ENCODE peak calls at places on chromosomes 3 and 15, in seven cellular contexts. B is lung; K is fibroblast of lung; D is CD8-positive, alpha-beta memory T cell; O is transverse colon; H is AG04450; C is Peyer's patch. R is an unnamed sample. For H3K27me3, the result is how much of the 10 kb centered on the place peaks cover.

GRCh38 chr15:39625856-39626255 is 45.0 kb downstream of the THBS1 start:
- DNase-seq in B (no peak), K (peak), D (no peak), O (no peak), H (no peak), C (no peak), R (no peak)

GRCh38 chr15:47786371-47786770 is 69.1 kb downstream of the SEMA6D start:
- DNase-seq in B (no peak), K (peak), D (no peak), O (no peak), H (no peak), C (no peak), R (no peak)

GRCh38 chr15:73770049-73770448 is 16.9 kb upstream of the INSYN1 start:
- DNase-seq in B (no peak), K (no peak), D (no peak), O (no peak), H (no peak), C (no peak), R (no peak)

GRCh38 chr3:172367205-172368105 is 80.8 kb downstream of the GHSR start:
- DNase-seq in B (no peak), K (peak), D (no peak), O (no peak), H (no peak), C (no peak), R (no peak)

GRCh38 chr15:63188937-63189871 is at the start of gene RAB8B:
- DNase-seq in B (peak), K (peak), D (peak), O (peak), H (peak), C (peak), R (peak)

GRCh38 chr15:60798821-60799220 is 319.9 kb upstream of the ICE2 start:
- DNase-seq in B (no peak), K (peak), D (no peak), O (no peak), H (peak), C (no peak), R (no peak)

GRCh38 chr3:23836536-23837230 is 30.9 kb downstream of the UBE2E1 start:
- DNase-seq in B (no peak), K (no peak), D (no peak), O (no peak), H (no peak), C (no peak), R (no peak)

GRCh38 chr15:33985287-33985686 is 17.0 kb downstream of the CHRM5 start:
- DNase-seq in B (no peak), K (peak), D (no peak), O (no peak), H (peak), C (no peak), R (no peak)

GRCh38 chr15:80835338-80835737 is 56.2 kb downstream of the CEMIP start:
- DNase-seq in B (no peak), K (no peak), D (no peak), O (no peak), H (no peak), C (no peak), R (no peak)

GRCh38 chr3:143121240-143122088 is 1.9 kb downstream of the CHST2 start:
- DNase-seq in B (peak), K (peak), D (peak), O (peak), H (peak), C (peak), R (peak)

GRCh38 chr3:188905580-188905979 is 266.2 kb upstream of the TPRG1 start:
- DNase-seq in B (no peak), K (no peak), D (no peak), O (no peak), H (no peak), C (no peak), R (no peak)

GRCh38 chr15:68196445-68197169 is 8.5 kb downstream of the CALML4 start:
- DNase-seq in B (no peak), K (no peak), D (no peak), O (no peak), H (no peak), C (no peak), R (no peak)

GRCh38 chr3:48069339-48069738 is 53.1 kb upstream of the MAP4 start:
- DNase-seq in B (no peak), K (peak), D (no peak), O (no peak), H (no peak), C (no peak), R (no peak)

GRCh38 chr3:184399410-184399809 is 19.6 kb downstream of the CHRD start:
- DNase-seq in B (no peak), K (peak), D (no peak), O (no peak), H (peak), C (no peak), R (no peak)

GRCh38 chr3:49028298-49028672 is 913 bp downstream of the IMPDH2 start:
- DNase-seq in B (no peak), K (no peak), D (no peak), O (no peak), H (no peak), C (no peak), R (no peak)

GRCh38 chr15:93997071-93997658 is 234.2 kb upstream of the MCTP2 start:
- DNase-seq in B (no peak), K (peak), D (no peak), O (no peak), H (peak), C (no peak), R (no peak)

GRCh38 chr3:112860898-112861297 is 14.2 kb upstream of the CD200R1L start:
- DNase-seq in B (no peak), K (no peak), D (no peak), O (no peak), H (no peak), C (no peak), R (no peak)

GRCh38 chr3:98890181-98890882 is 11.2 kb downstream of the DCBLD2 start:
- DNase-seq in B (no peak), K (peak), D (no peak), O (no peak), H (no peak), C (no peak), R (no peak)

GRCh38 chr15:40242671-40243070 is 3.8 kb downstream of the PAK6 start:
- DNase-seq in B (no peak), K (no peak), D (no peak), O (no peak), H (no peak), C (no peak), R (no peak)

GRCh38 chr3:113794526-113794925 is 44.1 kb upstream of the GRAMD1C start:
- DNase-seq in B (no peak), K (no peak), D (no peak), O (no peak), H (no peak), C (no peak), R (no peak)

GRCh38 chr3:55562672-55563071 is 75.6 kb upstream of the WNT5A start:
- DNase-seq in B (no peak), K (no peak), D (no peak), O (no peak), H (no peak), C (no peak), R (no peak)

GRCh38 chr15:85533949-85534543 is 153.6 kb downstream of the AKAP13 start:
- DNase-seq in B (no peak), K (no peak), D (no peak), O (peak), H (no peak), C (peak), R (no peak)

GRCh38 chr15:98717942-98718341 is 69.6 kb downstream of the IGF1R start:
- DNase-seq in B (no peak), K (no peak), D (no peak), O (no peak), H (no peak), C (no peak), R (no peak)

GRCh38 chr3:43345877-43346276 is 59.5 kb downstream of the SNRK start:
- DNase-seq in B (no peak), K (no peak), D (no peak), O (no peak), H (no peak), C (no peak), R (no peak)

GRCh38 chr3:106006001-106006400 is 137.2 kb upstream of the CBLB start:
- DNase-seq in B (no peak), K (peak), D (no peak), O (no peak), H (peak), C (no peak), R (no peak)

GRCh38 chr3:12393894-12394293 is 90.4 kb upstream of the TSEN2 start:
- DNase-seq in B (no peak), K (peak), D (no peak), O (no peak), H (peak), C (no peak), R (no peak)

GRCh38 chr3:123395235-123395634 is 53.7 kb downstream of the ADCY5 start:
- DNase-seq in B (no peak), K (no peak), D (no peak), O (no peak), H (no peak), C (no peak), R (no peak)

GRCh38 chr3:150412599-150413069 is 4.5 kb downstream of the TSC22D2 start:
- DNase-seq in B (no peak), K (peak), D (no peak), O (no peak), H (peak), C (no peak), R (no peak)

DNA sequence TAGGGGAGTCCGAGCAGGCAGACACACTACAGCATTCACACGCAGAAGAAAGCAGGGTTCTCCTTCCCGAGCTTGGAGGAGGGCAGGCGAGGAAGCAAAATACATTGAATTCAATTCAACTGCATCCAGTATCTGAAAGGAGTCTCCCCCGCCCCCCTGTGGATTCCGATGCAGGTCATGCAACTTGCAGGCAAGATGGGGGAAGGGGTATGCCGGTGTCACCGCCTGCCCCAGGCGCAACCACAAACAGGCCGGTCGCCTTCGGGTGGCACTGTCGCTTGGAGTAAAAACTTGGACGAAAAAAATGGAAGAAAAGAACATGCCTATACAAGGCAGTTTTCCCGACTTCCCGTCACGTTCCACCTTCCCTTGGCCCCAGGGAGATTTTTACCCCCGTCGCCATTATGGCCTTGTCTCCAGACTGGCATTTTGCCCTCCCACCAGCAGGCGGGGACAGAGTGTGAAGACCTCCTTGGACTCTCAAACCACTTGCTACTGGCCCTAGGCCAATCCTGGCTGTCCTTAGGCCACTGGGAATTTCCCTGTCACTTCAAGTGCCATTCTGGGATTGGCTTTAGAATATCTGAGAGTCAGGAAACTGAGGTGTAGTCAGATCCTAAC is 1.6 kb upstream of the NTRK3 start:
- DNase-seq in B (no peak), K (no peak), D (no peak), O (no peak), H (no peak), C (no peak), R (no peak)
- H3K27me3 ChIP-seq in B (under half), K (under half), D (under half), O (half or more), H (half or more), C (under half), R (under half)

DNA sequence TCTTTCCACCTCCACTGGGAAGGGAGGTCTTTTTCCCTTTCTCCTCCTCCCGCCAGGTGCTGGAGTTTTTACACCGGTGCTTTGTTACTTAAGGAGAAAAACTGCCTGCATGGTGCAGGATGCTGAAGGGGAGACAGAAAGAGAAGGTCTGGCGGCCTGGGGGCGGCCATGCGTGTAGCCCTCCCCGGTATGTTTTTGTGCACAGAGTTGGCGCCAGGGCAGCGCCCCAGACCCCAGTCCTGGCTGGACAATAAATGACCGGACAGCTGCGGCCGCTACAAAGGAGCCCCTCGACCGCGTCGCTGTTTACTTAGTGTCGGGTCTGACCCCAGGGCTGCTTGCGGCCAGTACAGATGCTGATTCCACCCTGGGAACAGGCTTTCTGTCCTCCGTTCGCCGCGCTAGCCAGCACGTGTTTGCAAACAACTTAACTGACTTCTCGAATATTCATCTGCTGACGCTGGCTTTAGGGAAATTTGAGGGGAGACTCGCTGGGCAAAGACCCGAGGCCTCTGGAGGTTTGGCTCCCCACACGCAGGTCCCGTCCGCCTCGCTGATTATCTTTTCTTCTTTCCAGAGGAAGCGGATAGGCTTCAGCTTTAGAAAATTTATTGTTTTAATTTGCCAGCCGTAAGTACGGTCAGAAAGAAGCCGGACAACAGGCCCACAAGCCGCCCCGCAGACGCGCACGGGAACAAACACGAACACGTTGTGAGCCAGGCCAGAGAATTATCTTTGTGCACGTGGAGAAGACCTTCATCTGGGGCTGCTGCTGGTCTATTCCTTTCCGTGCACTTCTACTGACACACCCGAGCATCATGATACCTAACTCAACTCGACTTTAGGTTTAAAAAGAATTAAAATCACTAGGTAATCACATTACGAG is 46.9 kb downstream of the ZIC4 start:
- DNase-seq in B (no peak), K (no peak), D (no peak), O (no peak), H (no peak), C (no peak), R (no peak)
- H3K27me3 ChIP-seq in B (under half), K (half or more), D (under half), O (half or more), H (half or more), C (under half), R (half or more)

DNA sequence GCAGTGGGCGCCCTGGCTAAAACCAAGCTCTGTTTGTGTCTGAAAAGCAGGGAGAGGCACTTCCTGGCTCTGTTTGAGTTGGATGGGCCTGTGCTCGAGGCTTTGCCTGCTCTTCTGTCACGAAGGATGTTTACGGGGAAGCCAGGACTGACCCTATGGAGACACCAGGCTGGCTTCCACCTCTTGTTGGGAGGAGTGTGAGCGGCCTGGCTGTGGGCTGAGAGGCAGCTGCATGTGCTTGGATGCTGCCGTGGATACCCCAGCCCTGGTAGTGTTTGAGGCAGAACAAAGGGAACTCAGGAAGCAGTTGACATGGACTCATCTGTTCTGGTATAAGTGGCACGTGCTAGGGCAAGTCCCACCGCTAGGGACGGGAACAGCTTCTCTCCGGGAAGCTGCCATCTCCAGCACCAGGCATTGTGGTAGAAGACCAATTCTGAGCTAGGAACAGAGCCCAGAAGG is 17.6 kb upstream of the SLC41A3 start:
- DNase-seq in B (peak), K (no peak), D (no peak), O (no peak), H (no peak), C (no peak), R (no peak)
- H3K27me3 ChIP-seq in B (under half), K (under half), D (under half), O (under half), H (under half), C (under half), R (under half)

DNA sequence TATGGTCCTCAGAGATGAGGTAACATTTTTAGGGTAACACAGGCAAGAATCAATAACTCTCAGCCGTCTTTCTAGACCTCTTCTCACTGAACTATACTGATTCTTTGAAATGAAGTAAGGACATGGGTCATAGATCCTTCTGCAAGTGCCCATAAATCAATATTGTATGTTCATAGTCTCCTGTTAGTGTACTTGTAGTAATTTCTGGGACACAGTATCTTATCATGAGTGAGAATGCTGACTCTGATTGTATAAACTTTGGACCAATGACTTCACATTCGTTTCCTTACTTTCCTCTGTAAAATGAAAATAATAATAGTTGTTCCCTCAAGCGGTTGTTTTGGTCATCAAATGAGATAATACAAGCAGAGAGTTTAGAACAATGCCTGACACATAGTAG is 777.1 kb upstream of the GOLIM4 start:
- DNase-seq in B (no peak), K (no peak), D (no peak), O (no peak), H (no peak), C (no peak), R (no peak)
- H3K27me3 ChIP-seq in B (under half), K (under half), D (under half), O (under half), H (under half), C (under half), R (under half)

GRCh38 chr15:76335129-76335850 is 1.3 kb upstream of the ISL2 start:
- DNase-seq in B (no peak), K (peak), D (no peak), O (no peak), H (no peak), C (no peak), R (no peak)
- H3K27me3 ChIP-seq in B (under half), K (half or more), D (under half), O (half or more), H (under half), C (under half), R (half or more)

GRCh38 chr3:37447732-37448131 is 273.4 kb upstream of the LRRFIP2 start:
- DNase-seq in B (no peak), K (no peak), D (no peak), O (no peak), H (no peak), C (no peak), R (no peak)
- H3K27me3 ChIP-seq in B (under half), K (under half), D (under half), O (under half), H (under half), C (under half), R (under half)

DNA sequence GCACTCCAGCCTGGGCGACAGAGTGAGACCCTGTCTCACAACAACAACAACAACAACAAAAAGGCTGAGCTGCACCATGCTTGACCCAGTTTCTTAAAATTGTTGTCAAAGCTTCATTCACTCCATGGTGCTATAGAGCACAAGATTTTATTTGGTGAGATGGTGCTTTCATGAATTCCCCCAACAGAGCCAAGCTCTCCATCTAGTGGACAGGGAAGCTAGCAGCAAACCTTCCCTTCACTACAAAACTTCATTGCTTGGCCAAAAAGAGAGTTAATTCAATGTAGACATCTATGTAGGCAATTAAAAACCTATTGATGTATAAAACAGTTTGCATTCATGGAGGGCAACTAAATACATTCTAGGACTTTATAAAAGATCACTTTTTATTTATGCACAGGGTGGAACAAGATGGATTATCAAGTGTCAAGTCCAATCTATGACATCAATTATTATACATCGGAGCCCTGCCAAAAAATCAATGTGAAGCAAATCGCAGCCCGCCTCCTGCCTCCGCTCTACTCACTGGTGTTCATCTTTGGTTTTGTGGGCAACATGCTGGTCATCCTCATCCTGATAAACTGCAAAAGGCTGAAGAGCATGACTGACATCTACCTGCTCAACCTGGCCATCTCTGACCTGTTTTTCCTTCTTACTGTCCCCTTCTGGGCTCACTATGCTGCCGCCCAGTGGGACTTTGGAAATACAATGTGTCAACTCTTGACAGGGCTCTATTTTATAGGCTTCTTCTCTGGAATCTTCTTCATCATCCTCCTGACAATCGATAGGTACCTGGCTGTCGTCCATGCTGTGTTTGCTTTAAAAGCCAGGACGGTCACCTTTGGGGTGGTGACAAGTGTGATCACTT is 2.0 kb downstream of the CCR5 start:
- DNase-seq in B (no peak), K (peak), D (no peak), O (no peak), H (no peak), C (no peak), R (no peak)
- H3K27me3 ChIP-seq in B (under half), K (under half), D (under half), O (under half), H (under half), C (under half), R (under half)

R was measured in CD4-positive, alpha-beta T cell.